ENCODE peak calls at places on chromosome 3, in five cellular contexts. M is heart left ventricle, A is upper lobe of left lung, F is suprapubic skin, C is HepG2. Y is an unnamed sample.
A peak's percentile ranks its signal among the peaks of the same experiment; 100 is the strongest.

GRCh38 chr3:175837962-175838361 is 978.8 kb downstream of the NAALADL2 start:
- DNase-seq in M (no peak), A (no peak), F (no peak), C (no peak), Y (no peak)

GRCh38 chr3:160400048-160400630 is 689 bp downstream of the SMC4 start:
- DNase-seq in M (peak; percentile 51), A (peak; percentile 48), F (peak; percentile 81), C (peak; percentile 13), Y (peak; percentile 85)

GRCh38 chr3:110791971-110792370 is 279.6 kb upstream of the NECTIN3 start:
- DNase-seq in M (no peak), A (no peak), F (no peak), C (no peak), Y (no peak)

GRCh38 chr3:46070458-46071136 is 43.3 kb upstream of the XCR1 start:
- DNase-seq in M (no peak), A (no peak), F (no peak), C (no peak), Y (no peak)

GRCh38 chr3:37668831-37669610 is 192.7 kb upstream of the CTDSPL start:
- DNase-seq in M (peak; percentile 64), A (no peak), F (no peak), C (no peak), Y (no peak)

GRCh38 chr3:161598639-161599038 is 102.0 kb downstream of the OTOL1 start:
- DNase-seq in M (no peak), A (no peak), F (no peak), C (no peak), Y (no peak)

GRCh38 chr3:195023989-195024388 is 247.0 kb downstream of the XXYLT1 start:
- DNase-seq in M (no peak), A (no peak), F (no peak), C (no peak), Y (no peak)

GRCh38 chr3:107999215-107999775 is 91.5 kb downstream of the CD47 start:
- DNase-seq in M (no peak), A (peak; percentile 70), F (no peak), C (no peak), Y (no peak)

GRCh38 chr3:38648659-38649499 is 608 bp downstream of the SCN5A start:
- DNase-seq in M (no peak), A (no peak), F (no peak), C (no peak), Y (peak; percentile 71)

GRCh38 chr3:59192473-59192872 is 142.6 kb upstream of the CFAP20DC start:
- DNase-seq in M (no peak), A (no peak), F (no peak), C (no peak), Y (no peak)

GRCh38 chr3:14523792-14524191 is 16.4 kb downstream of the GRIP2 start:
- DNase-seq in M (no peak), A (no peak), F (peak; percentile 69), C (no peak), Y (no peak)

GRCh38 chr3:173744479-173744878 is 346.9 kb downstream of the NLGN1 start:
- DNase-seq in M (no peak), A (no peak), F (no peak), C (no peak), Y (no peak)

GRCh38 chr3:122985539-122985938 is 42.0 kb downstream of the SEMA5B start:
- DNase-seq in M (no peak), A (no peak), F (no peak), C (no peak), Y (no peak)

GRCh38 chr3:44892689-44893088 is 18.3 kb downstream of the TGM4 start:
- DNase-seq in M (no peak), A (no peak), F (no peak), C (no peak), Y (no peak)

DNA sequence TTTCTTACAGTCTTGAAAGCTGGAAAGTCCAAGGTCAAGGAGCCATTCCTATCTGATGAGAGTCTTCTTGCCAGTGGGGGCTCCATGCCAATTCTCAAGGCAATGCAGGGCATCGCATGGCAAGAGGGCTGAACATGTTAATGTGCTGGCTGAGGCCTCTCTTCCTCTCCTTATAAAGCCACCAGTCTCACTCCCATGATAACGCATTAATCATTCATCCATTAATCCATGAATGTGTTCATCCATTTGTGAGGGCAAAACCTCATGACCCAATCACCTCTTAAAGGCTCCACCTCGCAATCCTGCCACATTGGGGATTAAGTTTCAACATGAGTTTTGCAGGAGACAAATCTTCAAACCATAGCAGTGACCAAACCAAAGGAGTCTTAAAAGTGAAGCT is 118.3 kb downstream of the PROS1 start:
- DNase-seq in M (no peak), A (no peak), F (no peak), C (no peak), Y (no peak)
- H3K4me3 ChIP-seq in M (no peak overlapping the region), A (no peak overlapping the region), F (no peak overlapping the region), C (no peak overlapping the region), Y (no peak overlapping the region)

DNA sequence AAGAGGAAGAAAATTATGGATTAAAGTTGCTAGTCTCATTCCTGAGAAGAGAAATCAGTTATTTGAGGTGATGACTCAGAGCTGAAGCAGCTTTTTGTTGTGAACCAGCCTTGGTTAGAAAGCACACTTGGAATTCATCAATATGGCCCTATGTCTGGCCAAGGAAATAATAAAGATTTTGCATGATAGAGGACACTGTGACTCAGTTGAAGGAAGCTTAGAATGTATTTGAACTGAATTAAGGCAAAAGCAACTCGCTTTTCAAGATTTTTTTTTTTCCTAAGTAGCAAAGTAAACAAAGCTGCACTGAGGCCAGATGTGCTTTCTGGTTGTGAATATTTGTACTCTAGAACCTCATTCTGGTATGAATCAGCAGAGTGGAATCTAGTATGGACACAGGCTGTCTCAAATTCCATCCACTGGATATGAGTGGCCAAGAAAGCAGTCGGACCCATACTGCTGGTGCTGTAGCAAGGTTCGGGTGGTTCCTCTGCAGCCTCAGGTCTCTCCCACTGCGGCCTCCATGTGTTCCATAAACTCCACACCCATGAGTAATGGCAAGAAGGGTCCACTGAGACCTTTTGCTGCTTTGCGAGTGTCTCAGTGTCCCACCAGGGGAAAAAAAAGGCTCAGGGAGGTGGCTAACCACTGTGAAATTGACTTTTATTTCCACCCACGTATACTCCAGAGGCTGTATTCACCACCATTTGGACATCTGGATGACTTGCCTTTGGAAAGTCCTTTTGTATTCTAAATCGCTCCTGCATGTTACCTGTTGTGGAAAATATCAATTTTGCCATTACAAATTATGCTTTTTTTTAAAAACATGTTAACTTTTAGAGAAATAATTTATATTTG is 53.1 kb downstream of the TGFBR2 start:
- DNase-seq in M (peak; percentile 45), A (no peak), F (no peak), C (peak; percentile 78), Y (no peak)
- H3K4me3 ChIP-seq in M (no peak overlapping the region), A (no peak overlapping the region), F (no peak overlapping the region), C (no peak overlapping the region), Y (peak overlapping the region; percentile 33)

DNA sequence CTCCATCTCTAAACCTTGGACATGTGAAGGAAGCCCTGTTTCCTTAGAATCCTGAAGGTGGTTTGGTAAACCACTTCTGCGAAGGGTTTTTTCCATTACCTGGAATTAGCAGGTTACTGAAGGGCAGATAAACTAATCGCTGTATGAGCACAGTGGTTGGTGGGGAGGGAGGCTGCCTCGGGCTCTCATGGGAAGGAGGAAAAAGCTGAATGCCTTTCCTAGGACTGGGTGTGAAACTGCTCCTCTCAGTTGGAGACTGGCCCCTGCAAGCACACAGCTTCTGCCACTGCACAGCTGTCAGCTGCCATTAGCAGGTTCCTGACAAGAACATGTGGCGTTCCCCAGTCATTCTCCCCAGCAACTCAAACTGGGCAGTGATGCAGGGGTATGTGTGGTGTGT is 376.3 kb downstream of the GAP43 start:
- DNase-seq in M (peak; percentile 22), A (no peak), F (no peak), C (no peak), Y (no peak)
- H3K4me3 ChIP-seq in M (no peak overlapping the region), A (no peak overlapping the region), F (no peak overlapping the region), C (no peak overlapping the region), Y (no peak overlapping the region)

GRCh38 chr3:78204977-78205376 is 1165.1 kb downstream of the ROBO2 start:
- DNase-seq in M (no peak), A (no peak), F (no peak), C (peak; percentile 3), Y (no peak)
- H3K4me3 ChIP-seq in M (no peak overlapping the region), A (no peak overlapping the region), F (no peak overlapping the region), C (no peak overlapping the region), Y (no peak overlapping the region)

DNA sequence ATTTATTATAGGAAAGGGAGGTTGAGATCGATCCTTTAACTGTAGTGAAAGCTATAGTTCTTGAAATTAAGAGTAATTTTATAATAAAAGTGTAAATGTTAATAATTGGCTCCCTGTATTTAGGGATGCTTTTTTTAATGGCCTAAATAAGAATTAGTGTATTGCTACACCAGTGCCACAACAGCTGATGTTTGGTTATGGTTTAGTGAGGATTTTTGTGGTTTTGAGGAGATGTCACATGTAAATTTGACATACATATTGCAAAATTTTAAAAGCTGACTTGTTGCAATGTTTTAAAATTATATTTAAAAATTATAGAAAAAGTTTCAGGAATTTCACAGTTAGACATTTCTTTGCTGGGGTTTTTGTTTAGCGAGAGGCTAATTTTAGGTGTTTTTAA is 3.9 kb downstream of the TSC22D2 start:
- DNase-seq in M (no peak), A (no peak), F (no peak), C (no peak), Y (no peak)
- H3K4me3 ChIP-seq in M (peak overlapping the region; percentile 84), A (peak overlapping the region; percentile 83), F (peak overlapping the region; percentile 97), C (peak overlapping the region; percentile 97), Y (peak overlapping the region; percentile 92)

GRCh38 chr3:48038971-48039481 is 22.8 kb upstream of the MAP4 start:
- DNase-seq in M (no peak), A (no peak), F (no peak), C (peak; percentile 30), Y (no peak)
- H3K4me3 ChIP-seq in M (no peak overlapping the region), A (no peak overlapping the region), F (no peak overlapping the region), C (peak overlapping the region; percentile 44), Y (peak overlapping the region; percentile 13)

DNA sequence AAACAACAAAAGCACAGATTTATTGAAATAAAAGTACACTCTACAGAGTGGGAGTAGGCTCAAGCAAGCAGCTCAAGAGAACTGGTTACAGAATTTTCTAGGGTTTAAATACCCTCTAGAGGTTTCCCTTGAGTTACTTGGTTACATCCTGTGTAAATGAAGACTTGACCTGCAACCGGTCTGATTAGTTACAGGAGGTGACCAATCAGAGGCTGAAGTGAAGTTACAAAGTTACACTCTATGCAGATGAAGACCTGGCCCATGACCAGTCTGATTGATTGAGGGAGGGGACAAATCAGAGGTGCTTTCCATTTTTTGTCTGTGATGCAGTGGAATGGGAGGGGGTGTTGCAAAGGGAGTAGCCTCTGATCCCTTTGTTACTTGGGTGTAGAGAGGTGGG is 723.4 kb downstream of the ZPLD1 start:
- DNase-seq in M (no peak), A (no peak), F (no peak), C (no peak), Y (no peak)
- H3K4me3 ChIP-seq in M (no peak overlapping the region), A (no peak overlapping the region), F (no peak overlapping the region), C (no peak overlapping the region), Y (no peak overlapping the region)

GRCh38 chr3:12545473-12545791 is at the start of gene MKRN2OS:
- DNase-seq in M (no peak), A (no peak), F (no peak), C (no peak), Y (no peak)
- H3K4me3 ChIP-seq in M (no peak within 1 kb of the TSS), A (no peak within 1 kb of the TSS), F (peak within 1 kb of the TSS; percentile 41), C (no peak within 1 kb of the TSS), Y (no peak within 1 kb of the TSS)

Y was measured in coronary artery.